ENCODE peak calls at places on chromosomes 11 and 22, in six cellular contexts. R is left ventricle myocardium inferior; K is aorta; N is naive thymus-derived CD4-positive, alpha-beta T cell; P is heart right ventricle; H is pancreas. W is an unnamed sample.

GRCh38 chr11:88039512-88040496 is 135.4 kb downstream of the RAB38 start:
- DNase-seq in R (no peak), K (no peak), N (no peak), P (no peak), H (no peak), W (no peak)

GRCh38 chr11:26230021-26230420 is 101.9 kb upstream of the ANO3 start:
- DNase-seq in R (no peak), K (no peak), N (no peak), P (no peak), H (no peak), W (no peak)

GRCh38 chr11:95520361-95520760 is 269.2 kb downstream of the FAM76B start:
- DNase-seq in R (no peak), K (no peak), N (no peak), P (no peak), H (no peak), W (no peak)

GRCh38 chr11:121437018-121437685 is 15.0 kb upstream of the SORL1 start:
- DNase-seq in R (no peak), K (no peak), N (no peak), P (no peak), H (no peak), W (no peak)

GRCh38 chr11:44623321-44623715 is 57.9 kb downstream of the CD82 start:
- DNase-seq in R (no peak), K (peak; percentile 31), N (no peak), P (no peak), H (peak; percentile 26), W (no peak)

GRCh38 chr22:32788884-32789624 is 12.5 kb upstream of the TIMP3 start:
- DNase-seq in R (no peak), K (peak; percentile 69), N (no peak), P (no peak), H (no peak), W (no peak)

GRCh38 chr11:44338721-44339529 is 29.0 kb upstream of the ALX4 start:
- DNase-seq in R (no peak), K (no peak), N (no peak), P (no peak), H (no peak), W (no peak)

GRCh38 chr22:20503816-20504215 is 3.6 kb upstream of the MED15 start:
- DNase-seq in R (no peak), K (no peak), N (no peak), P (no peak), H (no peak), W (no peak)

GRCh38 chr11:2126520-2127085 is 12.6 kb downstream of the IGF2 start:
- DNase-seq in R (no peak), K (no peak), N (no peak), P (no peak), H (no peak), W (no peak)

GRCh38 chr22:47621253-47621652 is 858.8 kb downstream of the TBC1D22A start:
- DNase-seq in R (no peak), K (no peak), N (no peak), P (no peak), H (no peak), W (no peak)

GRCh38 chr11:35142481-35143207 is 3.7 kb downstream of the CD44 start:
- DNase-seq in R (no peak), K (no peak), N (no peak), P (no peak), H (no peak), W (no peak)

GRCh38 chr11:69922015-69922595 is 102.9 kb upstream of the FGF3 start:
- DNase-seq in R (no peak), K (peak; percentile 37), N (no peak), P (peak; percentile 48), H (no peak), W (no peak)

GRCh38 chr11:69924308-69925161 is 105.3 kb upstream of the FGF3 start:
- DNase-seq in R (no peak), K (peak; percentile 29), N (no peak), P (no peak), H (peak; percentile 24), W (no peak)

GRCh38 chr11:69923641-69924307 is 104.6 kb upstream of the FGF3 start:
- DNase-seq in R (no peak), K (peak; percentile 24), N (no peak), P (no peak), H (peak; percentile 35), W (peak; percentile 27)

GRCh38 chr11:69922596-69923111 is 103.4 kb upstream of the FGF3 start:
- DNase-seq in R (no peak), K (peak; percentile 22), N (no peak), P (no peak), H (no peak), W (peak; percentile 22)

DNA sequence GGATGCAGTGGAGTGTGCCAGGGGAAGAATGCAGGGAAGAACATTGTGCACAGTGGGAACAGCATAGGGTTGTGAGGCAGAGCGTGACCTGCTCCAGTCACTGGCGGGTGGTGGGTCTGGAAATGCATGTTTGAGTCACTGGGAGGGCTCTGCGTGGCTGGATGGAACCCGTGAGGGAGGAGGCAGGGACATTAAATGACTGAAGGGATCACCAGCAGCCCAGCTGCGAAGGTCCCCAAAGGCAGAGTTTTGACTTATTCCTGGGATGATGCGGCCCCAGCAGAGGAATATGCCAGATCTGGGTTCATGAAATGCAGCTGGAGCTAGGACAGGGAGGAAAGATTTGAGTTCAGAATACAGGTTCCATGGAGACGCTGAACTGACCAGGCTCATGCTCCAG is 104.0 kb upstream of the FGF3 start:
- DNase-seq in R (no peak), K (peak; percentile 29), N (no peak), P (no peak), H (no peak), W (no peak)
- H3K4me3 ChIP-seq in R (no peak overlapping the region), K (no peak overlapping the region), N (no peak overlapping the region), P (no peak overlapping the region), H (no peak overlapping the region), W (no peak overlapping the region)

DNA sequence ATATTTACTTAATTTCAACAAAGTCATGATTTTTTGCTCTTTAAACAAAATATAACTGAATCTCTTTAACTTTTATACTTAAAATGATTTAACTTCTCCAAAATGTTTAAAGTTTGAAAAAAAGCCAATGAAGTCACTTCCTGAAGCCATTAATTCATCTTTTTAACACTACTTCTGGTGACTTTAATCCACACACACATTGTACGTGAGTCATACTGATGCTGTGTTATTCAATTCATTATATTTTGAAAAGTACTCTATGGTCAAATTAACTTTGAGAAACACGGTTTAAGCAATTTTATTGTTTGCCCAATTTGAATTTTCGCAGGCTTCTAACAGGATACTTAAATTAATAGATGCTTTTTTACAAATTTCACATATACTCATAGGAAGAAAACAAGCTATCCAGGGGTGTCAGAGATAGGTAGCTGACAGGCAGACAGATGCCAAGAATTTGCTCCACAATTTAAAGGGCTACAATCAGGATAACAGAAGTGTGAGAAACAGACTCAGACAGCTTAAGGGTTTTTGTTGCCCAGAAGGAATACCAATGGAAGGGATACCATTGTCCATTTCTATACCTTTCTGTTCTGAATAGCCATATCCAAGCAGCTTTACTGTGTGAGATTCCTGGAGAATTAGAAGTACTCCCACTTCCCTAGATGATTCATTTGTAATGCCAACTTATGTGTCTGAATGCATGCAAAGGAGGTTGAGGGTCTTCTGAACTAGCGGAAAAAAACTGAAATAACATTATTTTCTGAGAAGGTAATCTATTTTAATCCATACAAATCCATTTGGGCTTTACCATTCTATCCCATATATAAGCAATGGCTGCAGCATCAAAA is 118.4 kb downstream of the RBFOX2 start:
- DNase-seq in R (no peak), K (no peak), N (no peak), P (no peak), H (no peak), W (no peak)
- H3K27ac ChIP-seq in R (peak overlapping the region; percentile 87), K (no peak overlapping the region), N (no peak overlapping the region), P (peak overlapping the region; percentile 56), H (no peak overlapping the region), W (peak overlapping the region; percentile 90)

DNA sequence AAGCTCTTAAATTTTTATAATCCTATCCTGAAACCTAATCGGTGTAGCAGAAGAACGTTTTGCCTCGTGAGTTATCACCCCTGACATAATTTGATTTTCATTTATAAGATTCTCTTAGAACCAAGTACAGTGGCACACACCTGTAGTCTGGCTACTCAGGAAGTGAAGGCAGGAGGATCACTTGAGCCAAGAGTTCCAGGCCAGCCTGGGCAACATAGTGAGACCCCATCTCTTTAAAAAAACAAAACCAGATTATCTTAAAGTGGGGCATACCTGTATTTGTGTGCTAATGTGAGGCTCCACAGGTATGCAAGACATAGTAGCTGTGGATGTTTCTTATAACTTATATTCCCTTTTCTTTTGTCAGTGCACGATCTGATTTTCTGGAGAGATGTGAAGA is 19.0 kb downstream of the ZFTA start:
- DNase-seq in R (no peak), K (no peak), N (no peak), P (no peak), H (no peak), W (no peak)
- H3K36me3 ChIP-seq in R (peaks cover 24% of the 10 kb centered on the region), K (no peaks in the 10 kb centered on the region), N (peaks cover 8% of the 10 kb centered on the region), P (peaks cover 48% of the 10 kb centered on the region), H (peaks cover 3% of the 10 kb centered on the region), W (peaks cover 9% of the 10 kb centered on the region)

GRCh38 chr11:9735919-9736318 is 72.0 kb downstream of the SWAP70 start:
- DNase-seq in R (no peak), K (no peak), N (no peak), P (no peak), H (no peak), W (no peak)

GRCh38 chr11:9733212-9733611 is 69.3 kb downstream of the SWAP70 start:
- DNase-seq in R (no peak), K (no peak), N (no peak), P (no peak), H (no peak), W (no peak)

GRCh38 chr11:9736365-9736764 is 72.5 kb downstream of the SWAP70 start:
- DNase-seq in R (no peak), K (no peak), N (no peak), P (no peak), H (no peak), W (no peak)

GRCh38 chr11:9732453-9732852 is 68.6 kb downstream of the SWAP70 start:
- DNase-seq in R (no peak), K (no peak), N (no peak), P (no peak), H (no peak), W (no peak)

DNA sequence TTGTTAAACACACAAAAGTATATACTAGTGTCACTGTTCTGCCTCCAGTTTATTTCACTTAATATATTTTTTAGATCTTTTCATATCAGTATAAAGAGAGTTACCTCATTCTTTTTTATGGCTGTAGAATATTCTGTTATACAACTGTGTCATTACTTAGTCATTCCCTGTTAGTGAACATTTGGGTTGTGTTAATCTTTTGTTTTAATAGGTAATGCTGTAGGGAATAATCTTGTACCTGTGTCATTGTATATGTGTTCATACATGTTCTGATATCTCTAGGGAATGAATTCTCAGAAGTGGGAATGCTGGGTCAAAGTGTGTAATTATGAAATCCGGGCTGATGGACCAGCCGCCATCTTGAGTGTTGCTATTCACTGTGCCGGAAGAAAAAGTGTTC is 71.4 kb downstream of the SWAP70 start:
- DNase-seq in R (no peak), K (no peak), N (no peak), P (no peak), H (no peak), W (no peak)
- H3K4me3 ChIP-seq in R (no peak overlapping the region), K (no peak overlapping the region), N (no peak overlapping the region), P (no peak overlapping the region), H (no peak overlapping the region), W (no peak overlapping the region)

W was measured in psoas muscle.